ENCODE peak calls at places on chromosome 9, in eight cellular contexts. X is hepatocyte, G is neural progenitor cell, O is nephron progenitor cell, D is H9, K is PC-3, R is A673, B is GM13976. I is an unnamed sample.

GRCh38 chr9:14303526-14303925 is 10.4 kb downstream of the NFIB start:
- DNase-seq in D (no peak), R (no peak), O (no peak), K (no peak), B (no peak), G (no peak), X (no peak), I (no peak)

GRCh38 chr9:8733096-8733954 is 933.7 kb upstream of the DMAC1 start:
- DNase-seq in X (peak; percentile 18), K (no peak), O (peak; percentile 35), R (peak; percentile 98), G (peak; percentile 94), D (peak; percentile 49), B (no peak), I (no peak)

GRCh38 chr9:70613024-70613768 is 198.7 kb upstream of the KLF9 start:
- DNase-seq in K (no peak), R (no peak), B (no peak), O (no peak), D (no peak), G (no peak), X (no peak), I (no peak)

GRCh38 chr9:21813575-21814473 is 11.4 kb downstream of the MTAP start:
- DNase-seq in K (peak; percentile 85), G (peak; percentile 78), X (peak; percentile 91), R (peak; percentile 60), O (peak; percentile 45), B (peak; percentile 56), D (no peak), I (no peak)

GRCh38 chr9:104921067-104921741 is 6.8 kb downstream of the ABCA1 start:
- DNase-seq in K (no peak), D (no peak), R (no peak), O (no peak), G (no peak), X (no peak), B (no peak), I (no peak)

GRCh38 chr9:129408535-129409215 is 212.2 kb downstream of the C9orf50 start:
- DNase-seq in D (no peak), K (no peak), O (no peak), R (no peak), X (peak; percentile 83), B (no peak), G (no peak), I (no peak)

GRCh38 chr9:37903581-37903830 is 421 bp downstream of the SLC25A51 start:
- DNase-seq in D (peak; percentile 50), B (no peak), X (peak; percentile 73), G (no peak), O (no peak), R (peak; percentile 35), K (no peak), I (peak; percentile 44)

GRCh38 chr9:93664549-93665120 is 88.3 kb downstream of the PHF2 start:
- DNase-seq in O (no peak), B (no peak), D (no peak), R (no peak), G (no peak), K (no peak), X (no peak), I (no peak)

GRCh38 chr9:22159590-22159989 is 150.5 kb upstream of the CDKN2B start:
- DNase-seq in G (no peak), X (no peak), K (no peak), O (no peak), B (no peak), D (no peak), R (no peak), I (no peak)

GRCh38 chr9:88817628-88818027 is 173.6 kb upstream of the S1PR3 start:
- DNase-seq in R (no peak), O (no peak), K (no peak), X (no peak), B (no peak), G (no peak), D (no peak), I (no peak)

GRCh38 chr9:113454914-113455761 is 8.4 kb upstream of the RGS3 start:
- DNase-seq in R (peak; percentile 54), X (peak; percentile 85), K (peak; percentile 39), O (no peak), G (peak; percentile 37), D (no peak), B (no peak), I (peak; percentile 40)

GRCh38 chr9:76414656-76415055 is 20.4 kb upstream of the RFK start:
- DNase-seq in B (no peak), D (no peak), K (peak; percentile 18), G (no peak), X (no peak), R (no peak), O (no peak), I (peak; percentile 64)

GRCh38 chr9:98855592-98855991 is 48.1 kb downstream of the GALNT12 start:
- DNase-seq in K (no peak), R (no peak), O (no peak), D (no peak), X (no peak), B (no peak), G (no peak), I (no peak)

GRCh38 chr9:93256878-93257807 is 73.2 kb downstream of the WNK2 start:
- DNase-seq in B (no peak), O (no peak), K (peak; percentile 3), G (no peak), X (peak; percentile 1), D (peak; percentile 21), R (no peak), I (no peak)

GRCh38 chr9:136107155-136107952 is 11.3 kb downstream of the TMEM250 start:
- DNase-seq in G (no peak), K (no peak), X (no peak), B (peak; percentile 81), D (peak; percentile 66), O (no peak), R (no peak), I (no peak)

GRCh38 chr9:83106772-83107171 is 43.8 kb upstream of the RASEF start:
- DNase-seq in B (no peak), R (no peak), G (no peak), X (no peak), O (no peak), K (no peak), D (no peak), I (no peak)

GRCh38 chr9:72362680-72363139 is 2.3 kb downstream of the ZFAND5 start:
- DNase-seq in G (peak; percentile 42), X (peak; percentile 83), K (peak; percentile 35), B (peak; percentile 65), D (no peak), R (peak; percentile 72), O (peak; percentile 15), I (peak; percentile 51)

GRCh38 chr9:101336091-101336490 is 48.7 kb downstream of the BAAT start:
- DNase-seq in B (no peak), G (no peak), X (no peak), D (no peak), K (no peak), O (no peak), R (no peak), I (no peak)

GRCh38 chr9:101337237-101337636 is 47.6 kb downstream of the BAAT start:
- DNase-seq in R (no peak), B (no peak), K (no peak), X (no peak), G (no peak), D (no peak), O (no peak), I (no peak)

GRCh38 chr9:101333490-101333889 is 51.3 kb downstream of the BAAT start:
- DNase-seq in K (peak; percentile 7), R (no peak), O (no peak), G (no peak), B (no peak), X (no peak), D (no peak), I (peak; percentile 15)

GRCh38 chr9:101332362-101332761 is 52.4 kb downstream of the BAAT start:
- DNase-seq in O (no peak), D (no peak), K (no peak), R (no peak), G (no peak), X (no peak), B (no peak), I (no peak)

GRCh38 chr9:101333923-101334702 is 50.7 kb downstream of the BAAT start:
- DNase-seq in X (no peak), K (no peak), B (no peak), G (no peak), O (no peak), R (no peak), D (no peak), I (no peak)
- TF ChIP-seq CTCF in X (no peak), K (no peak), B (no peak), G (no peak), O (no peak), R (no peak), D (no peak), I (no peak)

DNA sequence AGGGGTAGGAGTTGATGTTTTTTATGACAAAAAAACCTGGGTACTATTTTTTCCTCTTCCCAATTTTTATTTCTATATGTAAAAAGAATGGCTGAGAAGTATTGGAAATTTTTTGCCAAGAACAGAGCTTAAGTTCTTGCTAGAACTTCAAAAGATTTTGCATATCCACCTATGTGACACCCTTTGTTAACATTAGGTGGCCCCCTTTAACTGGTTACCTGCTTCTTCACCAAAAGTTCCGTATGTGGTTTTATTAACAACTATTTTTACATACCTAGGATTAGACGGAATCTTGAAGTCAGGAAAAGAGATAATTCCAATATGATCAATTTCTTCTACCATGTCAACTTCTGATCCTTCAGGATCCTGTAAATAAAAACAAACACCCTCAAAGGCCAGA is 15.5 kb downstream of the C5 start:
- DNase-seq in O (no peak), G (no peak), D (no peak), X (no peak), B (no peak), R (no peak), K (no peak), I (no peak)
- TF ChIP-seq CTCF in O (no peak), G (no peak), D (no peak), X (no peak), B (no peak), R (no peak), K (peak; percentile 12), I (no peak)

GRCh38 chr9:85741875-85742629 is at the start of gene AGTPBP1:
- DNase-seq in R (peak; percentile 97), B (peak; percentile 96), G (peak; percentile 98), K (peak; percentile 92), X (peak; percentile 98), D (peak; percentile 96), O (peak; percentile 99), I (peak; percentile 94)
- TF ChIP-seq CTCF in R (no peak), B (no peak), G (no peak), K (no peak), X (no peak), D (no peak), O (no peak), I (no peak)

DNA sequence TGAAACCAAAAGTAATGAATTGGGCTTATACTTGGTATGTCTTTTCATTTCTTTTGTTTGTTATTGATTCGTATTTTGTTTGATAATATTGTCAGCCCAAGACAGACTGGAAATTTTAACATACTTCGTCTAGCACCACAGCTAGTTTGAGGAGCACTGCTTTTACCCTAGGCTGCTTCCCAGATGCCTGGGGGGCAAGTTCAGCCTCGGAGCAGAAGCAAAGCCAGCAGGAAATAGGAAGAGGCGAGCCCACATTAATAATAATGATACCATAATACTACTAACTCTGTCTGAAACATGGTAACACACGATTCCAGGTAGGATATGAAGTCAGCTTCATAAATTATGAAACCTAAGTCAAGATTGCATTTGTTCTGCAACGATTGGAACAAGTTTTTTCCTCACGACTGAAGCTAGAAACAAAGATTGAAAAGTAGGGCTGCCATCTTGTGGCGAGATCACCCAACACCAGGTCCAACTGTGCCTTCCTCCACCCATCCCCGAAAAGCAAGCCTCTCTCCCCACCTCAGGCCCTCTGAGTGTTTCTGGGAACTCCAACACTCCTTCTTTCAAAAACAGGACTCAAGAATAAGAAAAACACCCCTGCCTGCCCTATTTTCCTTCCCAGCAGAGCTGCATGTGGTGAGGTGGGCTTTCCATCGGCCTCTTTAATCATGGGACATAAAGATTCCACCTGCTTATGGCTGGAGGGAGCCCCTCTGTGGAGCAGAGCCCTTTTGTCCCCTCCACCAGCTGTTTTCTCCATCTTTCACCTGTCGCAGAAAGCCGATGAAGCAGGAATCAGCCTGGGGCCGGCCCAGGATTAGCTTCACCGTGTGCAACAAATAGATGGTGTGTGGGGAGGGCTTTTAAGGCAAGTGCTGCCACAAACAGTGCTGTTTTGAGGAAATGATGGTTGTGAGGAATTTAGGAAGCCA is 236.3 kb downstream of the CAAP1 start:
- DNase-seq in D (peak; percentile 59), G (peak; percentile 70), K (peak; percentile 44), X (peak; percentile 28), B (no peak), O (peak; percentile 26), R (peak; percentile 24), I (peak; percentile 57)
- TF ChIP-seq CTCF in D (peak; percentile 71), G (peak; percentile 72), K (peak; percentile 64), X (peak; percentile 56), B (peak; percentile 15), O (peak; percentile 42), R (peak; percentile 49), I (peak; percentile 20)